ENCODE peak calls at places on chromosomes 16 and 17, in four cellular contexts. E, H, L and J are unnamed samples.

GRCh38 chr16:12811441-12812198 is 7.9 kb upstream of the CPPED1 start:
- DNase-seq in E (no peak), H (no peak), L (no peak), J (no peak)

GRCh38 chr17:31072186-31072585 is 22.6 kb upstream of the NF1 start:
- DNase-seq in E (peak), H (peak), L (no peak), J (no peak)

GRCh38 chr16:75000481-75001081 is 1.8 kb downstream of the ZNRF1 start:
- DNase-seq in E (peak), H (no peak), L (no peak), J (no peak)

GRCh38 chr17:73292031-73292531 is 19.7 kb downstream of the CDC42EP4 start:
- DNase-seq in E (peak), H (peak), L (peak), J (peak)

GRCh38 chr17:63516910-63517824 is 6.0 kb upstream of the KCNH6 start:
- DNase-seq in E (peak), H (peak), L (peak), J (no peak)

GRCh38 chr16:75112281-75113045 is 4.1 kb downstream of the LDHD start:
- DNase-seq in E (no peak), H (no peak), L (no peak), J (no peak)

GRCh38 chr16:49932943-49933342 is 77.0 kb upstream of the ZNF423 start:
- DNase-seq in E (peak), H (no peak), L (no peak), J (no peak)

GRCh38 chr16:2785101-2785991 is 2.0 kb downstream of the PRSS33 start:
- DNase-seq in E (no peak), H (no peak), L (no peak), J (no peak)

GRCh38 chr17:41333836-41334235 is 16.8 kb downstream of the KRT33A start:
- DNase-seq in E (no peak), H (no peak), L (no peak), J (no peak)

GRCh38 chr16:80437707-80438106 is 103.1 kb upstream of the DYNLRB2 start:
- DNase-seq in E (no peak), H (no peak), L (no peak), J (no peak)

GRCh38 chr17:55304171-55304859 is 39.6 kb downstream of the HLF start:
- DNase-seq in E (no peak), H (no peak), L (no peak), J (no peak)

GRCh38 chr17:82219753-82220709 is 7.4 kb upstream of the CCDC57 start:
- DNase-seq in E (no peak), H (no peak), L (no peak), J (no peak)

GRCh38 chr16:23863511-23864422 is 28.0 kb downstream of the PRKCB start:
- DNase-seq in E (no peak), H (no peak), L (no peak), J (no peak)

GRCh38 chr16:79381552-79382042 is 218.9 kb downstream of the MAF start:
- DNase-seq in E (no peak), H (no peak), L (no peak), J (no peak)
- H3K27ac ChIP-seq in E (no peak), H (no peak), L (no peak), J (no peak)

GRCh38 chr16:53515259-53515658 is 12.2 kb upstream of the AKTIP start:
- DNase-seq in E (peak), H (no peak), L (no peak), J (no peak)

GRCh38 chr16:53511084-53511402 is 8.0 kb upstream of the AKTIP start:
- DNase-seq in E (no peak), H (no peak), L (no peak), J (no peak)

GRCh38 chr16:53510704-53511070 is 7.7 kb upstream of the AKTIP start:
- DNase-seq in E (no peak), H (no peak), L (no peak), J (no peak)

GRCh38 chr16:53509906-53510703 is 7.1 kb upstream of the AKTIP start:
- DNase-seq in E (peak), H (peak), L (peak), J (peak)

DNA sequence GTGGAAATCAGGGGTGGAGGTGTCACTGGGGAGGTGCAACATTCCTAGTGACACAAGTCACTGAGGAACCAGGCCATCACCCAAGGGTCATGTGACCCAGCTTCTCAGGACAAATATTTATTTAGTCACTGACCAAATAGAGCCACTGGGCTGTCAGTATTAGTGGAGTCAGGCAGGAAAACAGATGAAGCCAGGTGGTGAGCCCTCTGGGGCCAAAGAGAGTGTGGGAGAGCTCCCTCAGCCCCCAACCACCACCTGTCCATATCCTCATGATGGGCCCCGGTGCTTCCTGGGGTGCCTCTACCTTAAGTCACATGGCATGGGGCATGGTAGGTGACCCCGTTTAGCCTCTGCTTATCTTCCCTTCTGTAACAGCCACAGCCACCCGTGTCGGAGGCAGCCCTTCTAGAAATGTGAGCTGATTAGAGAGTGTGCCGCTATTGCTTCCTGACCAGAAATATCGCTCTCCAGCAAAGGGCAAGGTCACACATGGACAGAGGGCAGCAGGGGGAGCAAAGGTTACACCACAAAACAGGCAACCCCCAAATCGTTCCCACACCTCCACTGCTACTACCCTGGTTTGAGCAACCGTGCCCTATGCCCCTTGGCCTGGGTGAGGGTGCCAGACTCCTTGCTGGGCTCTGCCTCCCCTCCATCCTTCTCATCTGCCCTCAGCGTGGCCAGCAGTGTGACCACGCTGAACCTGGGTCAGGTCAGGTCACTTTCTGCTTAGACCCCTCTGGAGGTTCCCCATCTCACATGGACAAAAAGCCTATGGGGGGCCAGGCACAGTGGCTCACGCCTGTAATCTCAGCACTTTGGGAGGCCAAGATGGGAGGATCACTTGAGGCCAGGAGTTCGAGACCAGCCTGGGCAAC is 8.6 kb upstream of the AKTIP start:
- DNase-seq in E (no peak), H (peak), L (peak), J (no peak)
- H3K27ac ChIP-seq in E (no peak), H (no peak), L (no peak), J (no peak)

GRCh38 chr17:42618442-42619150 is 9.1 kb downstream of the TUBG1 start:
- DNase-seq in E (no peak), H (peak), L (peak), J (no peak)
- H3K27ac ChIP-seq in E (no peak), H (peak), L (no peak), J (no peak)

DNA sequence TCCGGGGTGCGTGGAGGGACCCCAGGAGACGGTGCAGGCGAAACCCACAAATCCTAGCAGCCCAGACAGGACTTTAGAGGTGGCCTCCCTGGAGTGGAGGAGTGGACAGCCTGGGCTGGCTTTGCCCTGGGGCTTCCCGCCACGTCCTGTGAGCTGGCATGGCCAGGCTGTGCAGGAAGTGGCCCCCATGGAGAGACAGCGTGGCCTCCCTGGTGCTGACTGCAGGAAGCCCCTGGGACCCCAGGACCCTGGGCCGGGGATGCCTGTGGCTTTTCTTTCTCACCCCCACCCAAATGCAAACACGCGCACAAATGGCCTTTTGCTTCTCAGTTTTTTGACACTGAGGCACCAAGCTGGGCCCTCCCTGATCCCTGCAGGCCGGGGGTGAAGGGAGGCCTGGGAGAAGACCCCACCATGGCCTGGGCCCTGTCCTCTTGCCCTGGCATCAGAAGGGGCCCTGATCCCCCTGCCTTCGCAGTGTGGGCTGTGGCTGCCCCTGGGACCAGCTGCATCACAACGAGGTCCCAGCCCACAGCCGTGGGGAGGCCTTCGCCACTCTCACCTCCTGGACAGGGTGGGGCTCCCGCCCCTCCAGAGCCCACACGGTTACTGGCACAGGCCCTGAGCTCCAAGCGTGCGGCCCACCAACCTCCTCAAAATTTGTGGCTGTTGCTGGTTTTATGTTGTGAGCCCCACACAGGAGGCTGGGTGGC is 51.6 kb upstream of the PABPN1L start:
- DNase-seq in E (no peak), H (no peak), L (no peak), J (no peak)
- H3K27ac ChIP-seq in E (no peak), H (no peak), L (peak), J (no peak)

GRCh38 chr16:19868421-19868820 is 16.2 kb downstream of the GPRC5B start:
- DNase-seq in E (no peak), H (no peak), L (no peak), J (no peak)
- H3K27ac ChIP-seq in E (no peak), H (no peak), L (no peak), J (peak)

GRCh38 chr17:66957343-66957742 is 7.2 kb upstream of the CACNG4 start:
- DNase-seq in E (no peak), H (no peak), L (no peak), J (no peak)
- H3K27ac ChIP-seq in E (no peak), H (no peak), L (no peak), J (no peak)

GRCh38 chr17:56577190-56577589 is 16.3 kb upstream of the NOG start:
- DNase-seq in E (no peak), H (no peak), L (no peak), J (no peak)

GRCh38 chr17:56583772-56584171 is 9.7 kb upstream of the NOG start:
- DNase-seq in E (no peak), H (no peak), L (no peak), J (no peak)

GRCh38 chr17:56581635-56582605 is 11.6 kb upstream of the NOG start:
- DNase-seq in E (no peak), H (no peak), L (no peak), J (no peak)

GRCh38 chr17:56577810-56578209 is 15.7 kb upstream of the NOG start:
- DNase-seq in E (no peak), H (no peak), L (no peak), J (no peak)
- H3K27ac ChIP-seq in E (no peak), H (no peak), L (no peak), J (no peak)

GRCh38 chr16:14240216-14240843 is 169.2 kb downstream of the MRTFB start:
- DNase-seq in E (no peak), H (no peak), L (no peak), J (no peak)
- H3K27ac ChIP-seq in E (no peak), H (no peak), L (no peak), J (no peak)

DNA sequence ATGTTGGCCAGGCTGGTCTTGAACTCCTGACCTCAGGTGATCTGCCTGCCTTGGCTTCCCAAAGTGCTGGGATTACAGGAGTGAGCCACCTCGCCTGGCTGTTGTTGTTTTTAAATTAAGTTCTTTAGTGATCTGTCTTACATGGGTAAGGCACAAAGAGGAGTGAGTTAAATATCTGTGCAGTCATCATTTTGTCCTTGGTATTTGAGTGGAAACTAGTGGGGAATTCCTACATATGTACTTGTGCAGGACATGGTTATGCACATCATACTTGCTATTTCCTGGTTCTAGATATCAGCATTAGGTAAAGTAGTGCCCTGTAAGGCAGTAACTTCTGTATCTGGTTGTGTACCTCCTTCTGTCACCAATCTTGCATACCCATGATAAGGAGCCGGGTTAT is 3.7 kb downstream of the KPNB1 start:
- DNase-seq in E (no peak), H (no peak), L (no peak), J (no peak)
- H3K27ac ChIP-seq in E (no peak), H (no peak), L (no peak), J (no peak)